ENCODE peak calls at places on chromosomes 6 and 20, in ten cellular contexts. V is astrocyte of the spinal cord, Q is heart left ventricle, I is H1, P is fibroblast of the aortic adventitia, T is fibroblast of pulmonary artery, F is keratinocyte, W is neural progenitor cell, J is ovary, C is PC-3. H is an unnamed sample.

GRCh38 chr20:47785321-47785899 is at the start of gene SULF2:
- DNase-seq in V (no peak), Q (peak), I (no peak), P (no peak), T (peak), F (no peak), W (peak), J (peak), C (peak), H (no peak)

GRCh38 chr20:20711413-20711812 is 1.0 kb downstream of the RALGAPA2 start:
- DNase-seq in V (no peak), Q (no peak), I (no peak), P (no peak), T (no peak), F (no peak), W (no peak), J (no peak), C (no peak), H (peak)

GRCh38 chr6:32852018-32852843 is 1.3 kb downstream of the TAP1 start:
- DNase-seq in V (peak), Q (no peak), I (no peak), P (peak), T (peak), F (no peak), W (no peak), J (peak), C (peak), H (peak)

GRCh38 chr6:2870046-2870636 is 28.5 kb upstream of the SERPINB1 start:
- DNase-seq in V (no peak), Q (peak), I (no peak), P (no peak), T (no peak), F (no peak), W (no peak), J (no peak), C (no peak), H (no peak)

GRCh38 chr20:13008761-13009681 is at the start of gene SPTLC3:
- DNase-seq in V (peak), Q (no peak), I (peak), P (peak), T (peak), F (no peak), W (peak), J (peak), C (peak), H (peak)

GRCh38 chr6:43013020-43013842 is 515 bp downstream of the MEA1 start:
- DNase-seq in V (no peak), Q (no peak), I (no peak), P (peak), T (peak), F (no peak), W (no peak), J (no peak), C (no peak), H (no peak)

GRCh38 chr20:6780414-6780813 is 12.9 kb downstream of the BMP2 start:
- DNase-seq in V (no peak), Q (no peak), I (no peak), P (no peak), T (no peak), F (no peak), W (no peak), J (no peak), C (no peak), H (no peak)

GRCh38 chr6:90383212-90383611 is 86.6 kb upstream of the BACH2 start:
- DNase-seq in V (no peak), Q (no peak), I (no peak), P (no peak), T (no peak), F (no peak), W (no peak), J (no peak), C (no peak), H (no peak)

GRCh38 chr6:157682856-157683481 is 140.1 kb upstream of the SNX9 start:
- DNase-seq in V (no peak), Q (no peak), I (no peak), P (peak), T (peak), F (no peak), W (no peak), J (no peak), C (peak), H (no peak)

GRCh38 chr6:159321267-159321666 is 152.1 kb downstream of the FNDC1 start:
- DNase-seq in V (no peak), Q (no peak), I (no peak), P (no peak), T (no peak), F (no peak), W (no peak), J (no peak), C (peak), H (no peak)

GRCh38 chr6:42013134-42013516 is 37.2 kb upstream of the TAF8 start:
- DNase-seq in V (peak), Q (no peak), I (no peak), P (no peak), T (no peak), F (no peak), W (no peak), J (no peak), C (no peak), H (no peak)

GRCh38 chr6:167116109-167116837 is 6.6 kb upstream of the CCR6 start:
- DNase-seq in V (no peak), Q (no peak), I (no peak), P (peak), T (peak), F (no peak), W (no peak), J (peak), C (no peak), H (no peak)

GRCh38 chr20:40218296-40218955 is 470.6 kb downstream of the MAFB start:
- DNase-seq in V (no peak), Q (no peak), I (no peak), P (no peak), T (no peak), F (no peak), W (peak), J (no peak), C (no peak), H (no peak)

GRCh38 chr6:2626381-2626780 is 124.3 kb downstream of the MYLK4 start:
- DNase-seq in V (peak), Q (no peak), I (no peak), P (peak), T (peak), F (no peak), W (no peak), J (no peak), C (no peak), H (no peak)

DNA sequence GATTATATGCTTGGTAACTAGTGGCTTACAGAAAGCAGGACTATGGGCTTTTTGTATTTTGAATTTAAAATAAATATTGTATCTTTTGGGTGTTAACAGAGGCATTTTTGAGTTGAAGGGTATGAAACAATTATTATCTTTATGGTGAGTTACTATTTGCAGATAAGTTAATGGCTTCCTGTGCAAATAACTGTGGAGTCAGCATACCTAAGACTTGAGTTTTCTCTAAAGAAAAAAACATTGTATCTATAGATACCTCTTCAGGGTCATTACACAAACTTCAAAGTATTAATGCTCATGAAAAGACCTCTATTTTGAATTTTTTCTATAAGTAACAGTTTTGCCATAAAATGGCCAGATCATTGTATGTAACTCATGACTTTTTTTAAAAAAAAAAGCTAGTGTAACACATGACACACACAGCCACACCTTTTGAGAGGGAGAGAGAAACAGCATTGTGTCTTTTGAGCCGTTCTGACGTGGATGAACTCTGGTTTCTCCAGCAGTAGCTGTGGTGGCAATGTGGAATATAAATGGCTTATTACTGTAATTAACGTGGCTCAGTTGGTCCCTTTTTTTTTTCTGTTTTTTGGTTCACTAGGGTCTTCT is 36.3 kb downstream of the PLEKHG1 start:
- DNase-seq in V (no peak), Q (no peak), I (no peak), P (no peak), T (no peak), F (no peak), W (no peak), J (no peak), C (no peak), H (no peak)
- H3K4me3 ChIP-seq in V (no peak), Q (no peak), I (no peak), P (no peak), T (no peak), F (no peak), W (no peak), J (no peak), C (no peak), H (no peak)

GRCh38 chr6:62035952-62036351 is 250.1 kb downstream of the KHDRBS2 start:
- DNase-seq in V (no peak), Q (no peak), I (no peak), P (no peak), T (no peak), F (no peak), W (no peak), J (no peak), C (no peak), H (no peak)
- TF ChIP-seq CTCF in V (no peak), Q (no peak), I (no peak), P (no peak), T (no peak), F (no peak), W (no peak), J (no peak), C (no peak), H (no peak)

DNA sequence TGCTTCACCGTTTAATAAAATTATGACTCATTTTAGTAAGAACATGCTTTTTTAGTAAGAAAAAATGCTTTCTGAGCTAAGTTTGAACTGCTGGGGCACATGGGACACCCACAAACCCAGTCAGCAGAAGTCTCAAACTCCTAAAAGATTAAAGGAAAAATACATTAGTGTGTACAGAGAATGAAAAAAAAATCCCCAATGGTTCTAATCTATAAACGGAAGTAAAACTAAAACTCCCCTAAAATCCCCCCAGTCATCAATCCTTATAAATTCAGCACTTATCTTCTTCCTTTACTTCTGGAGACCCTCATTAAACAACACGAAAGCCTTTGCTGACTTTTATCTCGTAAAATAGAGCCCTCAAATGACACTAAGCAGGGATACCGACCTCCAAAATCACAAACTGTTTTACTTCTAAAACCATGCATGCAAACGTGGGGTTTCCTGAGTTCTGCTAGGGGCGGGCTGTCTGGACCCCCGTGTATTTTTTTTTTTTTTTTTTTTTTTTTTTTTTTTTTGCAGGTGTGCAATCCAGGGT is 1.1 kb upstream of the MYB start:
- DNase-seq in V (no peak), Q (no peak), I (no peak), P (peak), T (no peak), F (no peak), W (no peak), J (no peak), C (no peak), H (no peak)
- H3K4me3 ChIP-seq in V (peak), Q (peak), I (peak), P (peak), T (no peak), F (no peak), W (peak), J (peak), C (peak), H (no peak)

DNA sequence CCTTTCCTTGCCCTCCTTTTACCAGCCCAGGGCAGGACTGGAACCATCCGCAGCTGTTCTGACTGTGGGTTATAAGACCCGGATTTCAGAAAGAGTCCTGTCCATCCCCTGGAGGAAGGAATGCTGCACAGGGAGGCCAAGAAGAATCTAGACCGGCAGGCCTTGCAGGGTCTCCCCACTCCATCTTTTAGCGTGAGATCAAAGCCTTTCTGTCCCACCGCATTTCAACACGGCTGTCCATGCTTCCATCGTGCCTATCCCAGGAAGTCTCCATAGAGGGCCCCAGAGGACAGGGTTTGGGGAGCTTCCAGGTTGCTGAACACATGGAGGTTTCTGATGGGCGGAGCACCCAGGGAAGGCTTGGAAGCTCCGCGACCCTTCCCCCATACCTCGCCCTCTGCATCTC is 79.3 kb upstream of the AGPAT4 start:
- DNase-seq in V (no peak), Q (no peak), I (peak), P (no peak), T (peak), F (no peak), W (peak), J (no peak), C (peak), H (peak)
- TF ChIP-seq CTCF in V (peak), Q (peak), I (peak), P (peak), T (peak), F (peak), W (peak), J (no peak), C (no peak), H (peak)

GRCh38 chr6:119351005-119351394 is 1.4 kb upstream of the MAN1A1 start:
- DNase-seq in V (peak), Q (no peak), I (no peak), P (peak), T (peak), F (no peak), W (no peak), J (no peak), C (peak), H (no peak)
- H3K4me3 ChIP-seq in V (peak), Q (peak), I (peak), P (peak), T (peak), F (peak), W (no peak), J (peak), C (peak), H (peak)

GRCh38 chr6:150076196-150076893 is 7.4 kb upstream of the ULBP3 start:
- DNase-seq in V (peak), Q (no peak), I (no peak), P (no peak), T (no peak), F (no peak), W (peak), J (no peak), C (peak), H (no peak)
- TF ChIP-seq CTCF in V (no peak), Q (no peak), I (no peak), P (peak), T (peak), F (peak), W (peak), J (no peak), C (peak), H (no peak)

DNA sequence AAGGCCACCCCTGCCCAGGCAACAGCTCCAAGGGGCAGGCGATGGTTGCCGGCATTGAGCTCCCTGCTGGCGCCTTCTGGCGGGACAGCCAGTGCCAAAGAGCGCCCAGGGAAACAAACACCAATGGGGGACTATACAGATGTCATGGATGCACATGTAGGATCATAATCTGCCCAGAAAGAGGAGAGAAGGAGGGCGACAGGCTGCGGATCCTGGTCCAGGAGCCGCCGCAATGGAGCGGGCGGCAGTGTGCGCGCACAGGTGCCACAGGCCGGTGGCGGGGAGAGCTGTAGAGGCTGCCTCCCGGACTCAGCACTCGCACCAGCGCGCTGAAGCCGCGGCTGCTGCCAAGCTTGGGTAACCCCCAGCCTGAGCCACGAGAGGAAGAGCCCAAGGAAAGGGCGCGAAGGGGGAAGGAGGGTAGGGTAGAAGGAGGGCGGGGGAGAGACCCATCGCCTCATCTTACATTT is 418 bp upstream of the FUT9 start:
- DNase-seq in V (peak), Q (no peak), I (no peak), P (no peak), T (no peak), F (no peak), W (peak), J (no peak), C (no peak), H (no peak)
- H3K4me3 ChIP-seq in V (peak), Q (no peak), I (peak), P (no peak), T (no peak), F (no peak), W (peak), J (no peak), C (no peak), H (no peak)

H was measured in Peyer's patch.